ENCODE peak calls at places on chromosome 18, in four cellular contexts. One of them, this sample, is unnamed.

GRCh38 chr18:47930086-47930843 is at the start of gene SMAD2:
- DNase-seq in anterior cingulate cortex: peak; percentile 79
- DNase-seq in GM12892: peak; percentile 34
- DNase-seq in fibroblast of the aortic adventitia: peak; percentile 69
- DNase-seq in this sample: peak; percentile 75

GRCh38 chr18:76353500-76353899 is 141.5 kb downstream of the ZNF516 start:
- DNase-seq in anterior cingulate cortex: no peak
- DNase-seq in GM12892: no peak
- DNase-seq in fibroblast of the aortic adventitia: no peak
- DNase-seq in this sample: no peak

GRCh38 chr18:51234117-51235010 is 36.9 kb upstream of the MEX3C start:
- DNase-seq in anterior cingulate cortex: no peak
- DNase-seq in GM12892: no peak
- DNase-seq in fibroblast of the aortic adventitia: peak; percentile 16
- DNase-seq in this sample: no peak

GRCh38 chr18:59272971-59273935 is at the start of gene RAX:
- DNase-seq in anterior cingulate cortex: no peak
- DNase-seq in GM12892: no peak
- DNase-seq in fibroblast of the aortic adventitia: no peak
- DNase-seq in this sample: no peak

GRCh38 chr18:29651121-29651675 is 1391.3 kb downstream of the DSC3 start:
- DNase-seq in anterior cingulate cortex: no peak
- DNase-seq in GM12892: no peak
- DNase-seq in fibroblast of the aortic adventitia: peak; percentile 31
- DNase-seq in this sample: peak; percentile 72

GRCh38 chr18:45596048-45596447 is 19.2 kb upstream of the SLC14A2 start:
- DNase-seq in anterior cingulate cortex: no peak
- DNase-seq in GM12892: no peak
- DNase-seq in fibroblast of the aortic adventitia: no peak
- DNase-seq in this sample: no peak

GRCh38 chr18:57844319-57844718 is 41.2 kb upstream of the ATP8B1 start:
- DNase-seq in anterior cingulate cortex: no peak
- DNase-seq in GM12892: no peak
- DNase-seq in fibroblast of the aortic adventitia: no peak
- DNase-seq in this sample: no peak

GRCh38 chr18:3281456-3282400 is 19.8 kb downstream of the MYL12B start:
- DNase-seq in anterior cingulate cortex: no peak
- DNase-seq in GM12892: no peak
- DNase-seq in fibroblast of the aortic adventitia: peak; percentile 93
- DNase-seq in this sample: peak; percentile 90

GRCh38 chr18:36496022-36496421 is 198.5 kb downstream of the FHOD3 start:
- DNase-seq in anterior cingulate cortex: no peak
- DNase-seq in GM12892: no peak
- DNase-seq in fibroblast of the aortic adventitia: peak; percentile 49
- DNase-seq in this sample: peak; percentile 42

GRCh38 chr18:500556-501405 is at the start of gene COLEC12:
- DNase-seq in anterior cingulate cortex: no peak
- DNase-seq in GM12892: no peak
- DNase-seq in fibroblast of the aortic adventitia: no peak
- DNase-seq in this sample: peak; percentile 42

GRCh38 chr18:32753656-32754221 is 19.1 kb downstream of the KLHL14 start:
- DNase-seq in anterior cingulate cortex: no peak
- DNase-seq in GM12892: no peak
- DNase-seq in fibroblast of the aortic adventitia: no peak
- DNase-seq in this sample: no peak

GRCh38 chr18:50656396-50656795 is 96.5 kb downstream of the MAPK4 start:
- DNase-seq in anterior cingulate cortex: no peak
- DNase-seq in GM12892: no peak
- DNase-seq in fibroblast of the aortic adventitia: no peak
- DNase-seq in this sample: no peak

GRCh38 chr18:48072428-48073204 is 142.2 kb upstream of the SMAD2 start:
- DNase-seq in anterior cingulate cortex: no peak
- DNase-seq in GM12892: no peak
- DNase-seq in fibroblast of the aortic adventitia: no peak
- DNase-seq in this sample: no peak

GRCh38 chr18:73514449-73514848 is 633.2 kb downstream of the FBXO15 start:
- DNase-seq in anterior cingulate cortex: no peak
- DNase-seq in GM12892: no peak
- DNase-seq in fibroblast of the aortic adventitia: no peak
- DNase-seq in this sample: no peak

GRCh38 chr18:58314284-58314683 is 270.3 kb downstream of the NEDD4L start:
- DNase-seq in anterior cingulate cortex: peak; percentile 36
- DNase-seq in GM12892: no peak
- DNase-seq in fibroblast of the aortic adventitia: peak; percentile 94
- DNase-seq in this sample: peak; percentile 95

GRCh38 chr18:41064916-41065315 is 890.1 kb upstream of the PIK3C3 start:
- DNase-seq in anterior cingulate cortex: no peak
- DNase-seq in GM12892: no peak
- DNase-seq in fibroblast of the aortic adventitia: no peak
- DNase-seq in this sample: no peak

GRCh38 chr18:53266850-53267249 is 926.9 kb downstream of the DCC start:
- DNase-seq in anterior cingulate cortex: no peak
- DNase-seq in GM12892: no peak
- DNase-seq in fibroblast of the aortic adventitia: no peak
- DNase-seq in this sample: no peak

GRCh38 chr18:79912409-79912991 is 39.0 kb downstream of the SLC66A2 start:
- DNase-seq in anterior cingulate cortex: no peak
- DNase-seq in GM12892: no peak
- DNase-seq in fibroblast of the aortic adventitia: peak; percentile 4
- DNase-seq in this sample: peak; percentile 17

GRCh38 chr18:13003466-13003896 is 12.3 kb downstream of the CEP192 start:
- DNase-seq in anterior cingulate cortex: peak; percentile 6
- DNase-seq in GM12892: no peak
- DNase-seq in fibroblast of the aortic adventitia: peak; percentile 72
- DNase-seq in this sample: peak; percentile 73

This sample was measured in fibroblast of lung.